ENCODE peak calls at places on chromosomes 12 and 14, in four cellular contexts. P, O, V and U are unnamed samples. For H3K4me1, the result is how much of the 10 kb centered on the place peaks cover.

GRCh38 chr12:87848248-87848868 is 180.8 kb downstream of the C12orf50 start:
- DNase-seq in P (no peak), O (peak), V (no peak), U (no peak)

GRCh38 chr12:102757154-102757873 is 159.7 kb downstream of the PAH start:
- DNase-seq in P (no peak), O (no peak), V (peak), U (peak)

GRCh38 chr12:99277566-99277965 is 370.0 kb upstream of the GARIN6 start:
- DNase-seq in P (no peak), O (no peak), V (no peak), U (no peak)

GRCh38 chr14:50038398-50039119 is 77.8 kb downstream of the VCPKMT start:
- DNase-seq in P (no peak), O (peak), V (peak), U (no peak)

GRCh38 chr12:54439521-54440255 is 20.6 kb upstream of the ITGA5 start:
- DNase-seq in P (no peak), O (peak), V (no peak), U (no peak)

GRCh38 chr12:103928736-103929050 is 1.5 kb upstream of the HSP90B1 start:
- DNase-seq in P (peak), O (no peak), V (peak), U (peak)

GRCh38 chr14:68232643-68233055 is 413.1 kb downstream of the RAD51B start:
- DNase-seq in P (peak), O (peak), V (peak), U (peak)

GRCh38 chr12:70639535-70639934 is 2.3 kb upstream of the PTPRB start:
- DNase-seq in P (no peak), O (no peak), V (no peak), U (no peak)

GRCh38 chr12:99767809-99768208 is 120.3 kb downstream of the GARIN6 start:
- DNase-seq in P (no peak), O (peak), V (no peak), U (no peak)

GRCh38 chr12:14059538-14059937 is 78.1 kb upstream of the GRIN2B start:
- DNase-seq in P (no peak), O (no peak), V (no peak), U (no peak)

GRCh38 chr12:1907652-1908611 is 10.5 kb downstream of the CACNA2D4 start:
- DNase-seq in P (peak), O (no peak), V (peak), U (peak)

GRCh38 chr14:72663956-72664650 is 229.8 kb downstream of the DPF3 start:
- DNase-seq in P (no peak), O (no peak), V (no peak), U (no peak)

GRCh38 chr14:68111733-68112270 is 292.2 kb downstream of the RAD51B start:
- DNase-seq in P (no peak), O (no peak), V (no peak), U (no peak)

GRCh38 chr14:101781240-101782061 is 19.9 kb downstream of the PPP2R5C start:
- DNase-seq in P (no peak), O (peak), V (no peak), U (no peak)

GRCh38 chr14:101780390-101780789 is 18.9 kb downstream of the PPP2R5C start:
- DNase-seq in P (no peak), O (no peak), V (no peak), U (no peak)

GRCh38 chr14:101780887-101781239 is 19.4 kb downstream of the PPP2R5C start:
- DNase-seq in P (no peak), O (peak), V (no peak), U (no peak)

GRCh38 chr14:101784631-101785030 is 23.1 kb downstream of the PPP2R5C start:
- DNase-seq in P (no peak), O (no peak), V (no peak), U (no peak)

DNA sequence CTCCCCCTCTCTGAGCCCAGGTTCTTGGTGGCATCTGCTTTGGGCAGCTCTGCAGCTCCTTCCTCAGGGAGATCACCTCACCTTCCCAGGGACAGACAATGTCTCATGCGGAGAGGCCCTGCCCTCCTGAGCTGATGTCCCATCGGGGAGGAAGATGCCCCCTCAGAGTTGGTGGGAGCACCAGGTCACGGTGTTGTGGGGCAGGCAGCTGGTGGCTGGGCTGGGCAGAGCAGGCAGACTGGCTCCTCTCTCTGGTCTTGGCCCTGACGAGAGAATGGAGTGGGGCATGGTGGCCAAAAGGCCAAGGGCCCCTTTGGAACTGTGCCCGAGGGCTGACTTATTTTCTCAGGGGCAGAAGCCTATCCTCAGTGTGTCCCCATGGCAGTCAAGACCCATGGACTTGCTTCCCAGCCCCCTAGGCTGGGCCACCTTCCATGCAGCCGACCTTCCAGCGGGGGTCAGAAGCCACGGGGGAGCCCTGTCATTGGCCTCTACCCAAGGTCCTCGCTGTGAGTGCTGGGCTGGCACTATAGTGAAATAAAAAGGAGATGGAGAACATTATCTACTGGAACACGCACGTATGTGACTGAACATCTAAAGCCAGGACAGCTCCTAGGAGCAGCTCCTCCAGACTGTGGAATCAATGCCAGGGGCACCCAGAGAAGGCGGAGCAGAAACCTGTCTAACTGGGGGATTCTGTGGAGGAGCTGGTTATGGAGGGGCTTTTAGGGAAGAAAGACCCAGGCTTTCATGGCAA is 21.9 kb downstream of the PPP2R5C start:
- DNase-seq in P (no peak), O (no peak), V (no peak), U (no peak)
- H3K4me1 ChIP-seq in P (under half), O (under half), V (under half), U (under half)

GRCh38 chr12:122884091-122884826 is 11.7 kb downstream of the VPS37B start:
- DNase-seq in P (no peak), O (no peak), V (no peak), U (no peak)
- H3K4me3 ChIP-seq in P (no peak), O (no peak), V (no peak), U (no peak)

GRCh38 chr12:19431407-19432308 is 7.6 kb upstream of the AEBP2 start:
- DNase-seq in P (no peak), O (no peak), V (no peak), U (no peak)
- H3K27ac ChIP-seq in P (peak), O (no peak), V (no peak), U (no peak)

GRCh38 chr12:120242275-120242799 is 23.2 kb downstream of the PXN start:
- DNase-seq in P (no peak), O (no peak), V (no peak), U (no peak)
- H3K4me1 ChIP-seq in P (half or more), O (under half), V (half or more), U (under half)

DNA sequence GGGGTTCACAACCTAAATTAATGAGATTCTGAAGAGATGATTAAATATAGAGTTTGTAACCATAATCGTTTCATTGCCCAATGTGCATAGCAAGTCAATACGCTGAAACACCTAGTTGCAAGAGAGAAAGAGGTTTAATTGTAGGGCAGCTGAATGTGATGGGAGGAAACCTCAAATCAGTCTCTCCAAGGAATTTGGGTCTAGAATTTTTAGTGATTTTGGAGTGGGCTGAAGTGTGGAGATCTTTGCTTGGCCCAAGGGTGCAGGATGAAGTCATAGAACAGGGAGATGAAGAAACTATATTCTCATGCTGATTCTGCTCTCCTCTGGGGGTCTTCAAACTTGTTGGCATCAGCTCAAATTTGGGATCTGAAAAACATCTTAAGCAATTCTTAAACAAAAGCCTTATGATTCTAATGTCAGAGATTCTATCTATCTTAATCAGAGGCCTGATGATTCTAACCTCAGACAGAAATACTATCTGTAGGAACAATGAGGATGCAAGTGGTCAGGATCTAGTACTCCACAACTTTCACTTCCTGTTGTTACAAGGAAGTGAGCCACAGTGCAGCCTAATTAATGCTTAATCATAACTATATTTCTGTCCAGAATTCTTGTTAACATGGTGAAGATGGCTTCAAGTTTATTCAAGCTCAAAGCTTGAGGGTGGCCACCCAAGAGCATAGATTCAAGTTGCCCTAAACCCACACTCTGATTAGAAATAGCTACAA is 80.2 kb upstream of the FUT8 start:
- DNase-seq in P (no peak), O (no peak), V (no peak), U (no peak)
- H3K4me3 ChIP-seq in P (no peak), O (no peak), V (no peak), U (no peak)

DNA sequence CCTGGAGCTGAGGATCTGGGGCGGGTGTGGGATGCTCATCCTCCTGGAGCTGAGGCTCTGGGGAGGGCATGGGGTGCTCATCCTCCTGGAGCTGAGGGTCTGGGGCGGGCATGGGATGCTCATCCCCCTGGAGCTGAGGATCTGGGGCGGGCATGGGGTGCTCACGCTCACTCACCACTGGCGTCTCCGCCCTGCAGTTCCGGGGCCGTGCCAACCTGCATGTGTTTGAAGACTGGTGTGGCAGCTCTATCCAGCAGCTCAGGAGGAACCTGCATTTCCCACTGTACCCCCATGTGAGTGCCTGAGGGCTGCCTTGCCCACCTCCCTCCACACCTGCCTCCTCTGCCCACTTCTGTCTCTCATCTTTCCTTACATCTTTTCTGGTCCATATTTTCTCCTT is 84.4 kb downstream of the B4GALNT3 start:
- DNase-seq in P (no peak), O (no peak), V (no peak), U (no peak)
- H3K27ac ChIP-seq in P (no peak), O (no peak), V (no peak), U (no peak)

GRCh38 chr12:64618953-64619590 is 8.8 kb downstream of the RASSF3 start:
- DNase-seq in P (no peak), O (no peak), V (no peak), U (no peak)
- H3K4me1 ChIP-seq in P (half or more), O (under half), V (under half), U (under half)

GRCh38 chr14:75249251-75249957 is 29.2 kb upstream of the FOS start:
- DNase-seq in P (no peak), O (peak), V (peak), U (no peak)
- H3K4me3 ChIP-seq in P (no peak), O (no peak), V (no peak), U (no peak)